ENCODE peak calls at places on chromosomes 6 and 20, in seven cellular contexts. H is GM23338; M is neural crest cell; W is effector CD4-positive, alpha-beta T cell; T is foreskin fibroblast; C is stimulated activated CD4-positive, alpha-beta T cell treated with anti-CD3 and anti-CD28 coated beads, Interleukin-4, amount 100 ng/mL, for 24 hours; N is mesenteric fat pad. F is an unnamed sample.

GRCh38 chr6:138682722-138683521 is 90.6 kb upstream of the CCDC28A start:
- DNase-seq in M (no peak), H (no peak), T (peak), W (no peak), N (no peak), C (no peak), F (peak)

GRCh38 chr6:128335963-128336362 is 184.4 kb downstream of the PTPRK start:
- DNase-seq in C (no peak), M (no peak), W (no peak), N (no peak), T (no peak), H (no peak), F (no peak)

GRCh38 chr20:37776049-37776448 is 82.2 kb downstream of the CTNNBL1 start:
- DNase-seq in N (no peak), T (no peak), C (no peak), H (no peak), W (no peak), M (no peak), F (no peak)

GRCh38 chr6:76708641-76709331 is 636.3 kb upstream of the IMPG1 start:
- DNase-seq in C (no peak), N (no peak), M (no peak), W (no peak), H (peak), T (no peak), F (peak)

GRCh38 chr6:4903751-4904370 is 100.0 kb downstream of the RPP40 start:
- DNase-seq in M (no peak), C (no peak), W (no peak), H (no peak), T (no peak), N (no peak), F (peak)

GRCh38 chr20:38126146-38126912 is 38.7 kb downstream of the TGM2 start:
- DNase-seq in H (no peak), W (no peak), C (no peak), T (no peak), M (no peak), N (peak), F (no peak)

GRCh38 chr20:62356948-62357667 is 10.0 kb downstream of the LAMA5 start:
- DNase-seq in W (no peak), M (no peak), N (no peak), H (no peak), C (no peak), T (peak), F (peak)

GRCh38 chr6:4350571-4351505 is 215.5 kb upstream of the ECI2 start:
- DNase-seq in N (peak), C (no peak), H (no peak), W (no peak), M (no peak), T (peak), F (no peak)

F was measured in NCI-H82.